ENCODE peak calls at places on chromosomes 6 and 20, in six cellular contexts. One of them, this sample, is unnamed.

GRCh38 chr20:24958506-24959385 is 9.7 kb downstream of the CST7 start:
- DNase-seq in sigmoid colon: peak; percentile 52
- DNase-seq in tibial artery: no peak
- DNase-seq in SJSA1: peak; percentile 32
- DNase-seq in adrenal gland: peak; percentile 15
- DNase-seq in GM23248: no peak
- DNase-seq in this sample: no peak

GRCh38 chr20:35739294-35740163 is 2.5 kb downstream of the RBM39 start:
- DNase-seq in sigmoid colon: no peak
- DNase-seq in tibial artery: no peak
- DNase-seq in SJSA1: no peak
- DNase-seq in adrenal gland: no peak
- DNase-seq in GM23248: peak; percentile 82
- DNase-seq in this sample: no peak

GRCh38 chr6:4415549-4415948 is 280.2 kb upstream of the ECI2 start:
- DNase-seq in sigmoid colon: no peak
- DNase-seq in tibial artery: no peak
- DNase-seq in SJSA1: no peak
- DNase-seq in adrenal gland: no peak
- DNase-seq in GM23248: no peak
- DNase-seq in this sample: no peak

GRCh38 chr6:30364591-30364990 is 19.6 kb downstream of the RPP21 start:
- DNase-seq in sigmoid colon: no peak
- DNase-seq in tibial artery: no peak
- DNase-seq in SJSA1: no peak
- DNase-seq in adrenal gland: no peak
- DNase-seq in GM23248: no peak
- DNase-seq in this sample: no peak

GRCh38 chr6:36387440-36388303 is at the start of gene ETV7:
- DNase-seq in sigmoid colon: peak; percentile 66
- DNase-seq in tibial artery: no peak
- DNase-seq in SJSA1: no peak
- DNase-seq in adrenal gland: peak; percentile 32
- DNase-seq in GM23248: peak; percentile 70
- DNase-seq in this sample: peak; percentile 25

GRCh38 chr6:33139596-33140206 is 52.6 kb downstream of the COL11A2 start:
- DNase-seq in sigmoid colon: no peak
- DNase-seq in tibial artery: no peak
- DNase-seq in SJSA1: no peak
- DNase-seq in adrenal gland: no peak
- DNase-seq in GM23248: no peak
- DNase-seq in this sample: no peak

GRCh38 chr20:32477594-32478512 is 107.3 kb downstream of the NOL4L start:
- DNase-seq in sigmoid colon: peak; percentile 71
- DNase-seq in tibial artery: no peak
- DNase-seq in SJSA1: no peak
- DNase-seq in adrenal gland: peak; percentile 70
- DNase-seq in GM23248: peak; percentile 30
- DNase-seq in this sample: no peak

GRCh38 chr20:824916-825315 is 8.6 kb upstream of the FAM110A start:
- DNase-seq in sigmoid colon: peak; percentile 22
- DNase-seq in tibial artery: no peak
- DNase-seq in SJSA1: no peak
- DNase-seq in adrenal gland: peak; percentile 12
- DNase-seq in GM23248: no peak
- DNase-seq in this sample: no peak

GRCh38 chr6:167150815-167151557 is 6.8 kb downstream of the GPR31 start:
- DNase-seq in sigmoid colon: no peak
- DNase-seq in tibial artery: no peak
- DNase-seq in SJSA1: no peak
- DNase-seq in adrenal gland: no peak
- DNase-seq in GM23248: no peak
- DNase-seq in this sample: no peak

GRCh38 chr20:45088247-45088646 is 12.7 kb downstream of the KCNS1 start:
- DNase-seq in sigmoid colon: no peak
- DNase-seq in tibial artery: no peak
- DNase-seq in SJSA1: no peak
- DNase-seq in adrenal gland: no peak
- DNase-seq in GM23248: peak; percentile 96
- DNase-seq in this sample: no peak

GRCh38 chr20:6780414-6780813 is 12.9 kb downstream of the BMP2 start:
- DNase-seq in sigmoid colon: no peak
- DNase-seq in tibial artery: no peak
- DNase-seq in SJSA1: no peak
- DNase-seq in adrenal gland: no peak
- DNase-seq in GM23248: no peak
- DNase-seq in this sample: no peak

GRCh38 chr6:80690611-80691090 is 584.2 kb downstream of the BCKDHB start:
- DNase-seq in sigmoid colon: no peak
- DNase-seq in tibial artery: no peak
- DNase-seq in SJSA1: no peak
- DNase-seq in adrenal gland: no peak
- DNase-seq in GM23248: peak; percentile 41
- DNase-seq in this sample: no peak

GRCh38 chr6:137927777-137928218 is 60.7 kb downstream of the TNFAIP3 start:
- DNase-seq in sigmoid colon: no peak
- DNase-seq in tibial artery: no peak
- DNase-seq in SJSA1: peak; percentile 81
- DNase-seq in adrenal gland: no peak
- DNase-seq in GM23248: no peak
- DNase-seq in this sample: no peak

DNA sequence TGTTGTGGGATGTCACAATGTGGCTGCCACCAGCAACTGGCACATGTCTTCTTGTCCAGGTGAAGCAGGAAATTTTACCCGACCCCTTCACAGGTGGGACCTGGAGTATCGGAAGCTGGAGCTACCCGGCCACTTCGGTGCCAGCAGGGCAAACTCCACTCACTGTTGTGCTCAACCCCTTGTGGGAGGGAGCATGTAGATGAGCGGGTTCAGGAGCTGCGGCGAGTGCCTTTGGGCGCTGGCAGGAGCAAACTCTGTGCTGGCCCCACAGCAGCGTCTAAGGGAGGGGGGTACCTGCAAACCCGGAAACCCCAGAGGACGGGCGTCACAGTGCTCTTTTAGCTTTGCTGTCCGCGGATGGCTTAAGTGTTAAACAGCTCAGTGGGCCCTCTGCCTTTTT is 20.7 kb upstream of the SULF2 start:
- DNase-seq in sigmoid colon: peak; percentile 60
- DNase-seq in tibial artery: no peak
- DNase-seq in SJSA1: no peak
- DNase-seq in adrenal gland: no peak
- DNase-seq in GM23248: no peak
- DNase-seq in this sample: no peak
- H3K27me3 ChIP-seq in sigmoid colon: no peaks in the 10 kb centered on the region
- H3K27me3 ChIP-seq in tibial artery: peaks cover 51% of the 10 kb centered on the region
- H3K27me3 ChIP-seq in SJSA1: peaks cover 28% of the 10 kb centered on the region
- H3K27me3 ChIP-seq in adrenal gland: peaks cover 6% of the 10 kb centered on the region
- H3K27me3 ChIP-seq in GM23248: peaks cover 29% of the 10 kb centered on the region
- H3K27me3 ChIP-seq in this sample: no peaks in the 10 kb centered on the region

GRCh38 chr6:142171351-142171750 is 24.3 kb downstream of the VTA1 start:
- DNase-seq in sigmoid colon: no peak
- DNase-seq in tibial artery: no peak
- DNase-seq in SJSA1: no peak
- DNase-seq in adrenal gland: no peak
- DNase-seq in GM23248: no peak
- DNase-seq in this sample: no peak
- H3K36me3 ChIP-seq in sigmoid colon: peaks cover 78% of the 10 kb centered on the region
- H3K36me3 ChIP-seq in tibial artery: peaks cover 44% of the 10 kb centered on the region
- H3K36me3 ChIP-seq in SJSA1: peaks cover 51% of the 10 kb centered on the region
- H3K36me3 ChIP-seq in adrenal gland: no peaks in the 10 kb centered on the region
- H3K36me3 ChIP-seq in GM23248: peaks cover 54% of the 10 kb centered on the region
- H3K36me3 ChIP-seq in this sample: peaks cover 87% of the 10 kb centered on the region

GRCh38 chr6:109083657-109084056 is 11.0 kb downstream of the SESN1 start:
- DNase-seq in sigmoid colon: no peak
- DNase-seq in tibial artery: no peak
- DNase-seq in SJSA1: no peak
- DNase-seq in adrenal gland: no peak
- DNase-seq in GM23248: no peak
- DNase-seq in this sample: no peak
- H3K4me1 ChIP-seq in sigmoid colon: peaks cover 73% of the 10 kb centered on the region
- H3K4me1 ChIP-seq in tibial artery: peaks cover 25% of the 10 kb centered on the region
- H3K4me1 ChIP-seq in SJSA1: no peaks in the 10 kb centered on the region
- H3K4me1 ChIP-seq in adrenal gland: no peaks in the 10 kb centered on the region
- H3K4me1 ChIP-seq in GM23248: no peaks in the 10 kb centered on the region
- H3K4me1 ChIP-seq in this sample: peaks cover 65% of the 10 kb centered on the region

DNA sequence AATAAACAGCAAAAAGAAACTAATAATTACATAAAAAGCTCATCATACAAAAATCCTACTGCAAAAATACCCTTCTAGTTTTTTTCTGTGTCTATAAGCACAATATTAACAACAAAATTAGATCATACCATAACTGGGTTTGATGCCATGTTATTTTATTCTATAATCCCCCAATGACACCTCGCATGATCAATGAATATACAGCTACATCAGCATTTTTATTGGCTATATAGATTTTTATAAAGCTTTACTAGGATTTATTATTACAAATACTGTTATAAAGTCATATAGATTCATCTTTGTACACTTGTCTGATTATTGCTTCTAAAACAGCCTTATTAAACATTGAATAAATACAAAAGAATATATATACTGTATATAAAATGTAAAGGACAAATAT is 45.1 kb upstream of the GLP1R start:
- DNase-seq in sigmoid colon: no peak
- DNase-seq in tibial artery: no peak
- DNase-seq in SJSA1: no peak
- DNase-seq in adrenal gland: no peak
- DNase-seq in GM23248: no peak
- DNase-seq in this sample: no peak
- H3K27me3 ChIP-seq in sigmoid colon: no peaks in the 10 kb centered on the region
- H3K27me3 ChIP-seq in tibial artery: no peaks in the 10 kb centered on the region
- H3K27me3 ChIP-seq in SJSA1: peaks cover 10% of the 10 kb centered on the region
- H3K27me3 ChIP-seq in adrenal gland: peaks cover 12% of the 10 kb centered on the region
- H3K27me3 ChIP-seq in GM23248: peaks cover 4% of the 10 kb centered on the region
- H3K27me3 ChIP-seq in this sample: no peaks in the 10 kb centered on the region

GRCh38 chr6:28323813-28324424 is 12.0 kb downstream of the ZSCAN31 start:
- DNase-seq in sigmoid colon: no peak
- DNase-seq in tibial artery: no peak
- DNase-seq in SJSA1: no peak
- DNase-seq in adrenal gland: no peak
- DNase-seq in GM23248: no peak
- DNase-seq in this sample: no peak

GRCh38 chr6:28322661-28323060 is 13.3 kb downstream of the ZSCAN31 start:
- DNase-seq in sigmoid colon: no peak
- DNase-seq in tibial artery: no peak
- DNase-seq in SJSA1: no peak
- DNase-seq in adrenal gland: no peak
- DNase-seq in GM23248: no peak
- DNase-seq in this sample: no peak

GRCh38 chr6:28330033-28330432 is 5.9 kb downstream of the ZSCAN31 start:
- DNase-seq in sigmoid colon: no peak
- DNase-seq in tibial artery: no peak
- DNase-seq in SJSA1: no peak
- DNase-seq in adrenal gland: no peak
- DNase-seq in GM23248: no peak
- DNase-seq in this sample: no peak

DNA sequence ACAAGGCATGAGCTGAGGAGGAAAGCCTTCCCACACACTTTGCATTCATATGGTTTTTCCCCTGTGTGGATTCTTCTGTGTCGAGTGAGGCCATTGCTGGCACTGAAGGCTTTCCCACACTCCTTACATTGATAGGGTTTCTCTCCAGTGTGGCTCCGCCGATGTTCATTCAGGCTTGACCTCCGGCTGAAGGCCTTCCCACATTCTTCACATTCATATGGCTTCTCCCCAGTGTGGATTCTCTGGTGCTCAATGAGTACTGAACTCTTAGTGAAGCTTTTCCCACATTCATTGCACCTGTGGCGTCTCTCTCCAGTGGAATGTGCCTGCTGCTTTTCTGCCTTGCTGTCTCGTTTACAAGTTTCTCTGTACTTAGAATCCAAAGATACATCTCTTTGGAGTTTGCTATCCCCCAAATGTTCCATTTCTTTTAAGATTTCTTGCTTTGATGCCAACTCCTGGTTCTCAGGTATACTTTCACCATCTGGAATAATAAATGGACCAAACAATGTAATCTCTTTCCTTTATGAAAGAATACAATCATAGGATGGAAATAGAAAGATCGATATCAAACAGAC is 9.5 kb downstream of the ZSCAN31 start:
- DNase-seq in sigmoid colon: no peak
- DNase-seq in tibial artery: no peak
- DNase-seq in SJSA1: no peak
- DNase-seq in adrenal gland: no peak
- DNase-seq in GM23248: no peak
- DNase-seq in this sample: no peak
- H3K36me3 ChIP-seq in sigmoid colon: peaks cover 65% of the 10 kb centered on the region
- H3K36me3 ChIP-seq in tibial artery: peaks cover 72% of the 10 kb centered on the region
- H3K36me3 ChIP-seq in SJSA1: peaks cover 24% of the 10 kb centered on the region
- H3K36me3 ChIP-seq in adrenal gland: no peaks in the 10 kb centered on the region
- H3K36me3 ChIP-seq in GM23248: no peaks in the 10 kb centered on the region
- H3K36me3 ChIP-seq in this sample: peaks cover 45% of the 10 kb centered on the region

GRCh38 chr6:128598561-128598960 is 78.2 kb upstream of the PTPRK start:
- DNase-seq in sigmoid colon: no peak
- DNase-seq in tibial artery: no peak
- DNase-seq in SJSA1: no peak
- DNase-seq in adrenal gland: no peak
- DNase-seq in GM23248: no peak
- DNase-seq in this sample: no peak
- H3K4me1 ChIP-seq in sigmoid colon: no peaks in the 10 kb centered on the region
- H3K4me1 ChIP-seq in tibial artery: no peaks in the 10 kb centered on the region
- H3K4me1 ChIP-seq in SJSA1: peaks cover 30% of the 10 kb centered on the region
- H3K4me1 ChIP-seq in adrenal gland: no peaks in the 10 kb centered on the region
- H3K4me1 ChIP-seq in GM23248: peaks cover 39% of the 10 kb centered on the region
- H3K4me1 ChIP-seq in this sample: no peaks in the 10 kb centered on the region

GRCh38 chr6:108293527-108294296 is 1.1 kb upstream of the AFG1L start:
- DNase-seq in sigmoid colon: no peak
- DNase-seq in tibial artery: no peak
- DNase-seq in SJSA1: no peak
- DNase-seq in adrenal gland: peak; percentile 28
- DNase-seq in GM23248: no peak
- DNase-seq in this sample: no peak

GRCh38 chr6:108287373-108287772 is 7.5 kb upstream of the AFG1L start:
- DNase-seq in sigmoid colon: no peak
- DNase-seq in tibial artery: no peak
- DNase-seq in SJSA1: no peak
- DNase-seq in adrenal gland: no peak
- DNase-seq in GM23248: no peak
- DNase-seq in this sample: no peak

GRCh38 chr6:108285381-108285780 is 9.5 kb upstream of the AFG1L start:
- DNase-seq in sigmoid colon: no peak
- DNase-seq in tibial artery: no peak
- DNase-seq in SJSA1: no peak
- DNase-seq in adrenal gland: no peak
- DNase-seq in GM23248: no peak
- DNase-seq in this sample: no peak

GRCh38 chr6:108286366-108286765 is 8.5 kb upstream of the AFG1L start:
- DNase-seq in sigmoid colon: no peak
- DNase-seq in tibial artery: no peak
- DNase-seq in SJSA1: no peak
- DNase-seq in adrenal gland: no peak
- DNase-seq in GM23248: no peak
- DNase-seq in this sample: no peak

GRCh38 chr6:108288742-108289141 is 6.1 kb upstream of the AFG1L start:
- DNase-seq in sigmoid colon: no peak
- DNase-seq in tibial artery: no peak
- DNase-seq in SJSA1: no peak
- DNase-seq in adrenal gland: no peak
- DNase-seq in GM23248: no peak
- DNase-seq in this sample: no peak
- H3K27me3 ChIP-seq in sigmoid colon: no peaks in the 10 kb centered on the region
- H3K27me3 ChIP-seq in tibial artery: no peaks in the 10 kb centered on the region
- H3K27me3 ChIP-seq in SJSA1: no peaks in the 10 kb centered on the region
- H3K27me3 ChIP-seq in adrenal gland: no peaks in the 10 kb centered on the region
- H3K27me3 ChIP-seq in GM23248: no peaks in the 10 kb centered on the region
- H3K27me3 ChIP-seq in this sample: no peaks in the 10 kb centered on the region

GRCh38 chr6:159769470-159769869 is 7.6 kb downstream of the ACAT2 start:
- DNase-seq in sigmoid colon: no peak
- DNase-seq in tibial artery: no peak
- DNase-seq in SJSA1: no peak
- DNase-seq in adrenal gland: no peak
- DNase-seq in GM23248: no peak
- DNase-seq in this sample: no peak
- H3K36me3 ChIP-seq in sigmoid colon: peaks cover 40% of the 10 kb centered on the region
- H3K36me3 ChIP-seq in tibial artery: peaks cover 65% of the 10 kb centered on the region
- H3K36me3 ChIP-seq in SJSA1: peaks cover 94% of the 10 kb centered on the region
- H3K36me3 ChIP-seq in adrenal gland: no peaks in the 10 kb centered on the region
- H3K36me3 ChIP-seq in GM23248: peaks cover 41% of the 10 kb centered on the region
- H3K36me3 ChIP-seq in this sample: peaks cover 52% of the 10 kb centered on the region